ENCODE peak calls at places on chromosomes 7 and 10, in five cellular contexts. P is HT-29, V is AG04450, D is Ammon's horn, S is C1 segment of cervical spinal cord. A is an unnamed sample.

GRCh38 chr7:68678196-68678595 is 920.1 kb upstream of the AUTS2 start:
- DNase-seq in D (no peak), P (no peak), S (no peak), V (no peak), A (no peak)

GRCh38 chr7:132857031-132857430 is 224.9 kb downstream of the CHCHD3 start:
- DNase-seq in V (no peak), D (no peak), S (no peak), P (no peak), A (no peak)

GRCh38 chr10:1102392-1102791 is 46.2 kb downstream of the WDR37 start:
- DNase-seq in D (peak; percentile 39), S (no peak), V (no peak), P (no peak), A (no peak)

GRCh38 chr7:33821970-33822369 is 83.4 kb upstream of the BMPER start:
- DNase-seq in S (no peak), V (no peak), D (no peak), P (no peak), A (no peak)

GRCh38 chr10:78451592-78451991 is 417.9 kb downstream of the RPS24 start:
- DNase-seq in V (no peak), D (no peak), S (no peak), P (no peak), A (no peak)

GRCh38 chr10:130177250-130177649 is 41.1 kb downstream of the GLRX3 start:
- DNase-seq in D (peak; percentile 36), S (no peak), V (no peak), P (no peak), A (no peak)

GRCh38 chr10:131946321-131946751 is 35.4 kb downstream of the BNIP3 start:
- DNase-seq in D (no peak), P (peak; percentile 29), S (no peak), V (peak; percentile 74), A (no peak)

GRCh38 chr7:10708447-10708846 is 265.2 kb upstream of the PHF14 start:
- DNase-seq in P (peak; percentile 46), V (no peak), S (no peak), D (peak; percentile 6), A (peak; percentile 55)

GRCh38 chr10:131821378-131822012 is 79.3 kb upstream of the PPP2R2D start:
- DNase-seq in S (no peak), V (no peak), P (no peak), D (no peak), A (no peak)

GRCh38 chr10:541041-541440 is 148.4 kb downstream of the DIP2C start:
- DNase-seq in V (no peak), S (no peak), P (no peak), D (no peak), A (no peak)

GRCh38 chr10:11256896-11257295 is 239.2 kb downstream of the CELF2 start:
- DNase-seq in D (no peak), V (no peak), S (no peak), P (no peak), A (no peak)

GRCh38 chr10:43944742-43945730 is 296.4 kb upstream of the ZNF32 start:
- DNase-seq in V (no peak), D (no peak), S (no peak), P (no peak), A (no peak)

GRCh38 chr10:47380341-47381215 is 3.5 kb downstream of the ZNF488 start:
- DNase-seq in P (peak; percentile 69), D (no peak), S (no peak), V (no peak), A (no peak)

GRCh38 chr10:126147866-126148578 is 240.3 kb downstream of the ADAM12 start:
- DNase-seq in D (no peak), S (no peak), V (no peak), P (no peak), A (no peak)

GRCh38 chr10:73889014-73889413 is 14.7 kb upstream of the CAMK2G start:
- DNase-seq in P (peak; percentile 32), S (no peak), D (peak; percentile 60), V (no peak), A (no peak)

GRCh38 chr7:89757910-89758309 is 396.4 kb upstream of the STEAP1 start:
- DNase-seq in D (peak; percentile 67), V (no peak), P (no peak), S (no peak), A (no peak)

GRCh38 chr7:111650456-111650999 is 88.2 kb upstream of the IMMP2L start:
- DNase-seq in D (no peak), V (no peak), P (peak; percentile 64), S (no peak), A (no peak)

GRCh38 chr10:94677691-94678090 is 5.8 kb upstream of the CYP2C18 start:
- DNase-seq in D (peak; percentile 2), V (no peak), S (no peak), P (peak; percentile 45), A (no peak)

GRCh38 chr7:114086906-114087651 is 168.3 kb upstream of the PPP1R3A start:
- DNase-seq in D (no peak), S (peak; percentile 4), V (no peak), P (peak; percentile 24), A (no peak)

GRCh38 chr7:128929201-128929808 is 8.4 kb upstream of the IRF5 start:
- DNase-seq in D (no peak), P (no peak), V (no peak), S (no peak), A (no peak)

GRCh38 chr7:26156454-26157365 is 4.7 kb downstream of the NFE2L3 start:
- DNase-seq in P (peak; percentile 86), D (no peak), V (peak; percentile 87), S (no peak), A (no peak)

GRCh38 chr7:2803342-2803692 is 40.8 kb downstream of the GNA12 start:
- DNase-seq in S (no peak), V (no peak), P (no peak), D (no peak), A (no peak)

GRCh38 chr10:70756710-70757360 is 28.3 kb downstream of the TBATA start:
- DNase-seq in P (no peak), S (no peak), V (no peak), D (no peak), A (no peak)

GRCh38 chr7:112411186-112411795 is 39.0 kb upstream of the IFRD1 start:
- DNase-seq in D (peak; percentile 73), V (no peak), S (peak; percentile 21), P (peak; percentile 65), A (no peak)

GRCh38 chr10:117223413-117224035 is 17.4 kb upstream of the SLC18A2 start:
- DNase-seq in P (no peak), S (no peak), D (no peak), V (no peak), A (no peak)

GRCh38 chr10:25890995-25891394 is 43.0 kb upstream of the MYO3A start:
- DNase-seq in V (no peak), P (no peak), S (no peak), D (no peak), A (no peak)

GRCh38 chr10:7410800-7411670 is at the start of gene SFMBT2:
- DNase-seq in S (peak; percentile 73), V (peak; percentile 10), P (no peak), D (peak; percentile 73), A (peak; percentile 86)

GRCh38 chr7:77244222-77244934 is 44.8 kb upstream of the FGL2 start:
- DNase-seq in D (no peak), S (no peak), V (no peak), P (no peak), A (no peak)

GRCh38 chr7:445563-446288 is 73.9 kb downstream of the PDGFA start:
- DNase-seq in D (no peak), P (no peak), V (no peak), S (no peak), A (no peak)

GRCh38 chr7:101330011-101330484 is 8.4 kb upstream of the IFT22 start:
- DNase-seq in D (no peak), V (no peak), S (no peak), P (no peak), A (no peak)

GRCh38 chr7:138223402-138223872 is 147.2 kb downstream of the AKR1D1 start:
- DNase-seq in V (no peak), D (no peak), P (no peak), S (no peak), A (no peak)

GRCh38 chr10:122142652-122143237 is 128.4 kb upstream of the BTBD16 start:
- DNase-seq in D (peak; percentile 57), P (no peak), S (peak; percentile 62), V (no peak), A (peak; percentile 59)

GRCh38 chr10:67818323-67818722 is 19.7 kb downstream of the DNAJC12 start:
- DNase-seq in D (no peak), S (no peak), V (no peak), P (peak; percentile 86), A (no peak)

GRCh38 chr10:118139321-118139720 is 92.6 kb upstream of the RAB11FIP2 start:
- DNase-seq in S (no peak), P (no peak), D (no peak), V (no peak), A (no peak)

GRCh38 chr10:28177944-28178637 is 124.8 kb downstream of the MPP7 start:
- DNase-seq in V (no peak), S (no peak), P (no peak), D (no peak), A (no peak)

GRCh38 chr7:51316262-51316665 is 345 bp downstream of the COBL start:
- DNase-seq in P (peak; percentile 47), S (peak; percentile 60), V (no peak), D (no peak), A (no peak)

GRCh38 chr7:37405128-37405527 is 43.5 kb downstream of the ELMO1 start:
- DNase-seq in S (no peak), P (no peak), V (no peak), D (no peak), A (no peak)

GRCh38 chr10:112790921-112791320 is 159.1 kb upstream of the TCF7L2 start:
- DNase-seq in V (no peak), S (no peak), P (no peak), D (no peak), A (no peak)

A was measured in cerebellum.